ENCODE peak calls at places on chromosomes 13 and 19, in ten cellular contexts. W, U, L, T, Z, M, Y, R, O and S are unnamed samples. For H3K36me3, the result is how much of the 10 kb centered on the place peaks cover.

GRCh38 chr13:48892311-48892710 is 83.4 kb upstream of the FNDC3A start:
- DNase-seq in R (no peak), O (no peak), Y (peak), T (no peak), M (no peak), L (no peak), W (peak), U (no peak), Z (no peak), S (peak)

GRCh38 chr13:77751513-77752456 is 54.3 kb downstream of the SLAIN1 start:
- DNase-seq in T (no peak), Z (no peak), O (no peak), Y (peak), M (no peak), W (peak), L (no peak), U (no peak), R (peak), S (peak)

GRCh38 chr13:113390874-113391497 is 27.1 kb upstream of the GRTP1 start:
- DNase-seq in U (no peak), L (no peak), M (no peak), Y (peak), R (peak), O (no peak), T (no peak), W (no peak), Z (no peak), S (no peak)

GRCh38 chr19:56670961-56671612 is 470 bp downstream of the ZNF835 start:
- DNase-seq in O (no peak), W (no peak), U (no peak), R (no peak), L (peak), Y (no peak), M (no peak), T (peak), Z (no peak), S (no peak)

GRCh38 chr19:1624458-1624857 is 19.2 kb upstream of the UQCR11 start:
- DNase-seq in Z (no peak), M (no peak), W (peak), O (peak), L (peak), U (no peak), T (no peak), R (peak), Y (peak), S (peak)

GRCh38 chr19:5250127-5250659 is 90.4 kb downstream of the PTPRS start:
- DNase-seq in R (no peak), L (peak), U (no peak), T (no peak), W (no peak), O (peak), M (no peak), Y (no peak), Z (no peak), S (no peak)

GRCh38 chr13:83215627-83216026 is 666.6 kb downstream of the SLITRK1 start:
- DNase-seq in Y (peak), O (no peak), U (no peak), T (no peak), L (no peak), M (no peak), R (no peak), Z (no peak), W (peak), S (peak)

GRCh38 chr13:109744512-109745051 is 41.8 kb downstream of the IRS2 start:
- DNase-seq in Y (peak), L (no peak), T (peak), O (peak), U (peak), W (peak), M (no peak), Z (no peak), R (no peak), S (no peak)

GRCh38 chr19:12778905-12779161 is 3.5 kb upstream of the HOOK2 start:
- DNase-seq in T (no peak), M (no peak), O (no peak), U (no peak), Y (no peak), Z (no peak), R (no peak), W (no peak), L (no peak), S (no peak)

GRCh38 chr19:6530385-6531162 is at the start of gene TNFSF9:
- DNase-seq in Y (peak), T (peak), Z (peak), L (peak), W (peak), R (peak), M (peak), O (peak), U (peak), S (peak)

GRCh38 chr19:5479958-5480357 is 24.7 kb downstream of the ZNRF4 start:
- DNase-seq in Z (no peak), W (no peak), R (no peak), U (no peak), Y (no peak), O (no peak), L (no peak), T (no peak), M (no peak), S (no peak)

GRCh38 chr19:42150353-42150752 is 18.1 kb upstream of the POU2F2 start:
- DNase-seq in O (no peak), M (no peak), Z (no peak), R (no peak), U (no peak), L (peak), T (no peak), Y (no peak), W (no peak), S (no peak)

GRCh38 chr19:18675779-18676178 is 7.7 kb upstream of the CRTC1 start:
- DNase-seq in M (no peak), T (no peak), R (no peak), U (no peak), L (no peak), Y (no peak), Z (no peak), O (no peak), W (no peak), S (no peak)

GRCh38 chr13:53238241-53238640 is 209.6 kb downstream of the OLFM4 start:
- DNase-seq in W (no peak), U (no peak), Z (no peak), T (no peak), R (no peak), L (no peak), M (no peak), O (no peak), Y (no peak), S (no peak)

GRCh38 chr19:31268751-31269150 is 80.5 kb downstream of the TSHZ3 start:
- DNase-seq in Z (no peak), L (no peak), R (no peak), Y (no peak), U (no peak), O (no peak), W (no peak), M (no peak), T (no peak), S (no peak)

GRCh38 chr19:53333071-53333465 is 481 bp upstream of the ZNF845 start:
- DNase-seq in L (peak), M (no peak), Y (peak), O (peak), U (peak), Z (peak), R (peak), T (peak), W (peak), S (no peak)

GRCh38 chr13:50412046-50412617 is 396.9 kb downstream of the KCNRG start:
- DNase-seq in M (no peak), T (no peak), Z (no peak), Y (no peak), O (no peak), W (no peak), L (no peak), U (no peak), R (no peak), S (no peak)

GRCh38 chr19:52778811-52779210 is 7.8 kb downstream of the ZNF600 start:
- DNase-seq in Y (no peak), O (no peak), M (no peak), L (no peak), R (no peak), T (no peak), Z (no peak), U (no peak), W (peak), S (peak)

DNA sequence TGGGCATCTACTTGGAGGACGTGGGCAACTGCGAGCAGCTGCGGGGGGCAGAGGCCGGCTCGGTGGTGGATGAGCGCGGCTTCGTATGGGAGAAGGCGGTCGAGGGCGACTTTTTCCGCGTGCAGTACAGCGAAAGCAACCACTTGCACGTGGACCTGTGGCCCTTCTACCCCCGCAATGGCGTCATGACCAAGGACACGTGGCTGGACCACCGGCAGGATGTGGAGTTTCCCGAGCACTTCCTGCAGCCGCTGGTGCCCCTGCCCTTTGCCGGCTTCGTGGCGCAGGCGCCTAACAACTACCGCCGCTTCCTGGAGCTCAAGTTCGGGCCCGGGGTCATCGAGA is 10.3 kb upstream of the STRN4 start:
- DNase-seq in T (no peak), L (no peak), M (no peak), R (no peak), W (no peak), Z (no peak), U (peak), O (no peak), Y (no peak), S (no peak)
- H3K4me3 ChIP-seq in T (no peak), L (no peak), M (no peak), R (no peak), W (no peak), Z (no peak), U (no peak), O (no peak), Y (no peak), S (no peak)

GRCh38 chr13:40564342-40564997 is 102.0 kb downstream of the FOXO1 start:
- DNase-seq in W (no peak), Y (no peak), L (no peak), T (no peak), M (no peak), Z (no peak), O (no peak), U (no peak), R (no peak), S (no peak)
- TF ChIP-seq CTCF in W (peak), Y (no peak), L (no peak), T (no peak), M (no peak), Z (no peak), O (no peak), U (no peak), R (no peak), S (no peak)

DNA sequence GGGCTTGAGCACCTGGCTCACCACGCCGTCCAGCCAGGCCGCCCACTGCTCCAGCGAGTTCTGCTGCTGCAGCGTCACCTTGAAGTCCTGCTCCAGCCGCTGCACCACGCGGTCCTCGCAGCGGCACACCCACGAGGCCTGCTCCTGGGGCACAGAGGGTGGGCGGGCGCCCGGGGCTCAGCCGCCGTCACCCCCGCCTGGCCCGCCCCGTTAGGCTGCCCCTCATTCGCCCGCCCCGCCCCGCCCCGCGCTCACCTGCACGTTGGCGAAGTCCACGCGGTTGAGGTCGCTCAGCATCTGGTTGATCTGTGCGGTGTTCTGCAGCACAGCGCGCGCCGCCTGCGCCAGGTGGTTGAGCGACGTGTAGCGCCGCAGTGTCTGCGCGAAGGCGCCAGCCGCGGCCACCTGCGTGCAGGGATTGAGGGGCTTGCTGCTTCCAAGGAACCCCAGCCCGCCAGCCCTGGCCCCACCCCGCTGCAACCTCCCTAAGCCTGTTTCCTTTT is 11.3 kb downstream of the DCAF15 start:
- DNase-seq in W (no peak), Y (no peak), R (no peak), O (no peak), M (no peak), T (no peak), U (peak), Z (no peak), L (no peak), S (no peak)
- H3K36me3 ChIP-seq in W (under half), Y (under half), R (half or more), O (under half), M (under half), T (under half), U (under half), Z (half or more), L (under half), S (under half)

GRCh38 chr19:3983936-3984583 is 1.2 kb downstream of the EEF2 start:
- DNase-seq in L (peak), T (peak), M (no peak), U (peak), W (no peak), Z (peak), O (peak), R (peak), Y (peak), S (peak)

GRCh38 chr19:3985643-3986259 is 488 bp upstream of the EEF2 start:
- DNase-seq in T (no peak), L (no peak), M (no peak), U (no peak), Z (no peak), Y (no peak), R (no peak), O (no peak), W (no peak), S (no peak)

GRCh38 chr19:3986260-3987041 is 1.2 kb upstream of the EEF2 start:
- DNase-seq in U (no peak), O (no peak), R (no peak), Y (peak), M (no peak), Z (no peak), T (peak), W (peak), L (peak), S (peak)

GRCh38 chr19:3984584-3984907 is 717 bp downstream of the EEF2 start:
- DNase-seq in L (peak), R (no peak), U (no peak), Y (no peak), Z (no peak), O (no peak), T (peak), M (no peak), W (no peak), S (no peak)

DNA sequence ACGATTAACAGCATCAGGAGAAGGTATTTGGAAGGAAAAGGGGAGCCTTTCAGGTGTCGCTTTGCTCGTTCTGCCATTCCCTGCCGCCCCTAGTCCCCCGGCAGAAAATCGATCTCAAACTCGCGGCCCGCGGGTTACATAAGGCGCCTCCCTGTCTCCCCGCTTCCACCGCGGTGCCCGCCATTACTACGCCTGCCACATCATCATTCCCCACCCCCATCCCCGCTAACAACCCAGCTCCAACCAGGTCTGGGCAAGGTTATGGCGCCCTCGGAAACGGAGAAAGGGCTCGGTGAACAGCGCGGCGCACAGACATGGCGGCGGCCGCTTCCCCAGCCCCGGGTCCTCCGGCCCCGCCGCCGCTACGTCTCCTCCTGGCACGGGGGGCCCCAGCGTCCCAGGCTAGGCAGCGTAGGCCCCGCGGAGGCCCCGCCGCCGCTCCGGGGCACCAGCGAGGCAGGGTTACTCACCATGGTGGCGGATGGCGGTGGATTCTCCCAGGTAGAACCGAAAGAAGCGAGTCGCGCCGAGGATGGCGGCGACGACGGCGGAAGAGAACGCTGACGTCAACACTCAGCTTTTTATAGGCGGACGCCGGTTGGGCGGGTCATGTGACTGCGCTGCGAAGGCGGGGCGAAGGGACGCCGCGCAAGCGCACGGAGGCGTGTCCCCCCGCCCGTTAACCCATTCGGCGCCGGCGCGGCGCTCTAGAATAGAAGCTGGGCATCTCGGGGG is at the start of gene EEF2:
- DNase-seq in Z (peak), L (peak), O (peak), M (peak), W (peak), U (peak), T (peak), Y (peak), R (peak), S (peak)
- H3K4me3 ChIP-seq in Z (peak), L (peak), O (peak), M (peak), W (peak), U (peak), T (peak), Y (peak), R (peak), S (peak)

GRCh38 chr13:36814465-36814864 is 4.6 kb upstream of the RFXAP start:
- DNase-seq in Y (no peak), Z (no peak), R (no peak), M (no peak), O (no peak), T (no peak), U (no peak), W (no peak), L (no peak), S (peak)

GRCh38 chr13:36818483-36819063 is 449 bp upstream of the RFXAP start:
- DNase-seq in R (no peak), O (no peak), L (no peak), M (no peak), W (no peak), U (no peak), T (no peak), Y (no peak), Z (no peak), S (no peak)

GRCh38 chr13:36817996-36818395 is 1.0 kb upstream of the RFXAP start:
- DNase-seq in U (no peak), L (no peak), W (no peak), M (no peak), T (no peak), R (no peak), Z (no peak), O (no peak), Y (no peak), S (no peak)

GRCh38 chr13:36813226-36813625 is 5.8 kb upstream of the RFXAP start:
- DNase-seq in Z (no peak), Y (no peak), L (no peak), R (no peak), M (no peak), W (no peak), U (no peak), T (no peak), O (no peak), S (no peak)

GRCh38 chr13:36815069-36815468 is 4.0 kb upstream of the RFXAP start:
- DNase-seq in L (no peak), O (no peak), R (no peak), U (no peak), W (no peak), M (no peak), T (no peak), Y (no peak), Z (no peak), S (peak)
- TF ChIP-seq CTCF in L (no peak), O (no peak), R (peak), U (no peak), W (peak), M (no peak), T (no peak), Y (peak), Z (peak), S (peak)

GRCh38 chr19:49984491-49984890 is 23.5 kb upstream of the SIGLEC11 start:
- DNase-seq in Z (no peak), O (no peak), M (no peak), U (no peak), Y (no peak), R (no peak), T (no peak), L (no peak), W (no peak), S (no peak)
- H3K36me3 ChIP-seq in Z (half or more), O (under half), M (under half), U (under half), Y (under half), R (half or more), T (under half), L (under half), W (under half), S (under half)

GRCh38 chr13:106804996-106805395 is 237.1 kb upstream of the ARGLU1 start:
- DNase-seq in O (no peak), L (no peak), W (no peak), T (no peak), R (no peak), U (no peak), Z (no peak), Y (no peak), M (no peak), S (no peak)

GRCh38 chr13:106815545-106815944 is 247.6 kb upstream of the ARGLU1 start:
- DNase-seq in R (no peak), M (no peak), U (no peak), Z (no peak), T (no peak), O (no peak), Y (no peak), W (no peak), L (no peak), S (no peak)

GRCh38 chr13:106814389-106814903 is 246.5 kb upstream of the ARGLU1 start:
- DNase-seq in M (no peak), R (no peak), W (no peak), O (no peak), Y (no peak), T (no peak), L (no peak), U (no peak), Z (no peak), S (no peak)

DNA sequence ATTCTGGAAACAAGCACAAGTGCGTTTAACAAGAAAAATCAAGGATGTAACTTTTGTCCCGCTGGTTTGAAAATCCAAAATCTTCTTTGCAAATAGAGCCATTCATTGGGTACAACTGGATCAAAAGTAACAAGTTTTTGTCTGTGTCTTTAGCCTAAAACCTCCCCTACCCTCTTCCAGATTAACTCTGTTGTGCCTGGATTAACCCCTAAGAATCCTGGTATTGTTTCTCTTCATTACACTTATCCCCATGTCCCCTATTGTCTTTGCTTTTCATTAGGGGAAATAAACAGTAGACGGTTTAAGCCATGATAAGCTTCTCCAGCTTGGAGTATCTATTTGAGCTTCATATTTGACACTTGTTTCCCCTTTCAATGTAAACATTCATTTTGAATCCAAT is 242.1 kb upstream of the ARGLU1 start:
- DNase-seq in O (no peak), R (no peak), U (no peak), W (no peak), Y (no peak), M (no peak), L (no peak), Z (no peak), T (no peak), S (no peak)
- H3K4me3 ChIP-seq in O (no peak), R (no peak), U (no peak), W (no peak), Y (no peak), M (no peak), L (no peak), Z (no peak), T (no peak), S (no peak)